ENCODE peak calls at places on chromosome 12, in four cellular contexts. P is fibroblast of lung, K is IMR-90, M is SK-N-SH. V is an unnamed sample.
A peak's percentile ranks its signal among the peaks of the same experiment; 100 is the strongest.

GRCh38 chr12:132524405-132524804 is 34.5 kb downstream of the FBRSL1 start:
- DNase-seq in K (peak; percentile 43), P (peak; percentile 64), M (no peak), V (no peak)

GRCh38 chr12:108629824-108630476 is 3.7 kb downstream of the SELPLG start:
- DNase-seq in K (peak; percentile 87), P (peak; percentile 90), M (no peak), V (no peak)

GRCh38 chr12:8482446-8483080 is 26.8 kb downstream of the CLEC6A start:
- DNase-seq in K (no peak), M (no peak), P (no peak), V (no peak)

GRCh38 chr12:26271889-26272492 is 76.6 kb downstream of the SSPN start:
- DNase-seq in M (no peak), P (peak; percentile 94), K (peak; percentile 96), V (no peak)

GRCh38 chr12:57563358-57563757 is 13.5 kb downstream of the KIF5A start:
- DNase-seq in K (no peak), M (no peak), P (no peak), V (no peak)

GRCh38 chr12:48681416-48681737 is 661 bp downstream of the KANSL2 start:
- DNase-seq in M (peak; percentile 51), P (peak; percentile 23), K (peak; percentile 14), V (no peak)

GRCh38 chr12:29889737-29890136 is 106.0 kb upstream of the TMTC1 start:
- DNase-seq in M (peak; percentile 29), P (peak; percentile 12), K (peak; percentile 32), V (peak; percentile 84)

GRCh38 chr12:57223191-57224165 is 6.0 kb upstream of the SHMT2 start:
- DNase-seq in M (no peak), P (no peak), K (no peak), V (no peak)

GRCh38 chr12:122127839-122128238 is 46.2 kb downstream of the IL31 start:
- DNase-seq in P (no peak), K (no peak), M (no peak), V (no peak)

GRCh38 chr12:75699728-75700496 is 188.5 kb upstream of the KRR1 start:
- DNase-seq in P (peak; percentile 81), M (no peak), K (peak; percentile 67), V (no peak)

GRCh38 chr12:131091413-131091975 is 137.8 kb downstream of the ADGRD1 start:
- DNase-seq in P (no peak), M (no peak), K (no peak), V (no peak)

GRCh38 chr12:191541-191940 is 22.4 kb downstream of the SLC6A12 start:
- DNase-seq in P (no peak), M (no peak), K (no peak), V (no peak)

GRCh38 chr12:190881-191280 is 23.1 kb downstream of the SLC6A12 start:
- DNase-seq in M (no peak), K (no peak), P (no peak), V (no peak)

GRCh38 chr12:186006-186625 is 27.8 kb downstream of the SLC6A12 start:
- DNase-seq in P (no peak), K (no peak), M (no peak), V (no peak)

GRCh38 chr12:188910-189621 is 24.9 kb downstream of the SLC6A12 start:
- DNase-seq in K (peak; percentile 45), P (peak; percentile 47), M (peak; percentile 96), V (peak; percentile 91)

GRCh38 chr12:189622-189962 is 24.4 kb downstream of the SLC6A12 start:
- DNase-seq in K (no peak), M (no peak), P (no peak), V (no peak)
- H2AFZ ChIP-seq in K (no peak overlapping the region), M (no peak overlapping the region), P (no peak overlapping the region), V (no peak overlapping the region)

DNA sequence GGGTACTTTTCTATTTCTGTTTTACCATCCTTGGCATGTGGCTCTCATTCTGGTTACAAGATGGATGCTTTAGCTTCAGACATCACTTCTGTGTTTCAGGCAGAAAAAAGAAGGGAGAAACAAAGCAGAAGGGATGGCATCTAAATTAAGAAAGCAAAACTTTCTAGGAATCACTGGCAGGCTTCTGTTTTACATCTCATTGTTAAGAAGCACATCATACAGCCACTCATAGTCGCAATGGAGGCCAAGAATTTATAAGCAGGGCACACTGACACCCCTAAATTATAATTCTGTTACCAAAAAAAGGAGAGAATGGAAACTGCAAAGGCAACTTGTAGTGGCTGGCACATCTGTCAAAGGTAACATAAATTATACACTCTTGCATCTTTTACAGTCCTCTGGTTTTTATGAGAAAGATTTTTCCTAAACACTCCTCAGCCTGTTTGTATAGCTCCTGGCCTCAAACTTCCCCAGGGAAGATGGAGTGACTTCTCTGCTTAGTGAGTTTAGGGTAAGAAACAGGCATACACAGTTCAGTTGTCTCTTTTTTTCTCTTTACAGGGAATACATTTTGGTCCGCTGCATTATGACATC is 22.0 kb upstream of the LEMD3 start:
- DNase-seq in K (no peak), P (no peak), M (no peak), V (no peak)
- H2AFZ ChIP-seq in K (no peak overlapping the region), P (no peak overlapping the region), M (no peak overlapping the region), V (no peak overlapping the region)

DNA sequence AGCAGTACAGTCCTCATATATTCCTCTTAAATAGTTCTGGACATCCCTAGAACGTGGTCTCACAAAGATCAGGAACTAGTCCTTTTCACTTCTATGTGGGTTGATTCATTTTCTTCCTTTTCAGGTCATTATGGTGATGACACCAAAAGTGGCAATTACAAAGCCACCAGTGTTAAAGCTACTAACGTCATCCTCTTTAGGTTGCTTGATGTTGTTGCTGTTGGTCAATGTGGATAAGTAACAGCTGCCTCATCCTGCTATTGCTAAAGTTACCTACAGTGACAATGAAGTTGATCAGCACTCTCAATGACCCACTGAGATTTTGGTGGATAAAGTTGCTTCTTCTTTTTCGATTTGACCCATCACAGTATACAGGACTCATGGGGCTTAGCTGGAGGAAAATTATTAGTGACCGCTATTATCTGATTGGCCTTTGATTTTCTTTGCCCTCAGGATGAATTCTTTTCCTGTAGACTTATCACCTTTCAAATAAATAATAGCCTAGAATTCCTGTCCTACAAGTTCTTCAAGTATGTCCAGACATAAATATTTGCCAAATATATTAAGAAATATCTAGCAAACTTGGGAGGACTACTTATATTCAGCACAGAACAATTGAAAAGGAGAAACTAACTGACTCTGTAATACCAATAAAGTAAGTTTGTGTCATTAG is 54.0 kb upstream of the ATP2B1 start:
- DNase-seq in K (no peak), P (no peak), M (no peak), V (no peak)
- H2AFZ ChIP-seq in K (no peak overlapping the region), P (no peak overlapping the region), M (no peak overlapping the region), V (no peak overlapping the region)

DNA sequence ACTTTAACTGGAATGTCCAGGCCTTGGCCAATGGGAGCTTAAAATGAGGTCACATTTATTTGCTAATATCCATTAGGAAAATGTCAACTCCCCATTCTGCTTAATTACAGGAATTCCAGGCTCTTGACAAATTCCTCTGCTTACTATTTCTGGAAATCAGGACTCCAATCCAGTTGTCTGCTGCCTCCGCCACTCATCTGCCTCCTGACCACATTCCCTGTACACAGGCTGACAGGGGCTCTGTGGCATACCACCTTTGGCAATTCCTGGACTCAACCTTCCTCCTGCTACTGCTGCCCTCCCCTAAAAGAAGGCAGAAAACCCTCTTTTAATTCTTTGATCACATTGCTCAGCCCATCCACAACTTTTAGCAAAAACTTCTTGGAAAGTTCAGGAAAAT is 37.9 kb downstream of the KICS2 start:
- DNase-seq in K (no peak), M (no peak), P (no peak), V (no peak)
- H2AFZ ChIP-seq in K (no peak overlapping the region), M (no peak overlapping the region), P (no peak overlapping the region), V (no peak overlapping the region)

GRCh38 chr12:120190985-120191480 is 3.5 kb downstream of the GCN1 start:
- DNase-seq in K (no peak), M (no peak), P (no peak), V (no peak)

GRCh38 chr12:120197542-120197887 is 3.0 kb upstream of the GCN1 start:
- DNase-seq in P (no peak), M (no peak), K (no peak), V (no peak)

GRCh38 chr12:120196363-120196762 is 1.8 kb upstream of the GCN1 start:
- DNase-seq in M (no peak), P (no peak), K (no peak), V (no peak)

GRCh38 chr12:120194534-120195395 is at the start of gene GCN1:
- DNase-seq in K (peak; percentile 78), P (peak; percentile 86), M (peak; percentile 94), V (peak; percentile 81)

DNA sequence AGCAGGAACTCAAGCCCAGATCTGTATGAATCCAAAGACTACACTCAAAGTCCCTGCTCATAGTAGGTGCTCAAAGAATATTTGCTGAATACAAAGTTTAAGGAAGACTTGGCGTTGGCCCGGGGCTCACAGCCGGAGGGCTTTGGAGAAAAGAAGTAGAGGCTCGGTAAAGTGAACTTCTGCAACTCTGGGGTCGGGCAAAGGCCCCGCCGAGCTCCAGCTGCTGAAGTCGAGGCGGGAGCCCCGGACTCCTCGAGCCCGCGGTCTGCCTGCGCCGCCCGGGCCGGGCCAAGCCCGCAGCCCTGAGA is 335 bp downstream of the GCN1 start:
- DNase-seq in K (no peak), M (no peak), P (no peak), V (no peak)
- H2AFZ ChIP-seq in K (peak overlapping the region; percentile 94), M (peak overlapping the region; percentile 73), P (peak overlapping the region; percentile 56), V (peak overlapping the region; percentile 26)

GRCh38 chr12:107441906-107442305 is 243.7 kb upstream of the PWP1 start:
- DNase-seq in P (peak; percentile 46), M (no peak), K (peak; percentile 46), V (no peak)
- H2AFZ ChIP-seq in P (peak overlapping the region; percentile 71), M (no peak overlapping the region), K (peak overlapping the region; percentile 36), V (peak overlapping the region; percentile 1)

GRCh38 chr12:4829793-4830162 is 79.9 kb upstream of the KCNA1 start:
- DNase-seq in K (no peak), P (no peak), M (no peak), V (no peak)
- H2AFZ ChIP-seq in K (no peak overlapping the region), P (no peak overlapping the region), M (no peak overlapping the region), V (no peak overlapping the region)